ENCODE peak calls at places on chromosome 12, in nine cellular contexts. R is lung microvascular endothelial cell; P is stimulated activated CD8-positive, alpha-beta memory T cell treated with anti-CD3 and anti-CD28 coated beads, Interleukin-7, amount 100 ng/mL, for 4 hours; V is iris pigment epithelial cell; K is thyroid gland; D is activated CD4-positive, CD25-positive, alpha-beta regulatory T cell; T is NCI-H1436; E is H54; A is C1 segment of cervical spinal cord. N is an unnamed sample.

GRCh38 chr12:77064891-77065360 is 443 bp downstream of the E2F7 start:
- DNase-seq in R (no peak), P (no peak), V (peak), K (no peak), D (no peak), T (no peak), E (peak), A (no peak), N (no peak)

GRCh38 chr12:16685107-16685506 is 79.1 kb upstream of the LMO3 start:
- DNase-seq in R (no peak), P (no peak), V (no peak), K (no peak), D (no peak), T (no peak), E (no peak), A (no peak), N (no peak)

GRCh38 chr12:52501490-52501889 is 8.4 kb upstream of the KRT6A start:
- DNase-seq in R (no peak), P (no peak), V (no peak), K (no peak), D (no peak), T (no peak), E (no peak), A (no peak), N (no peak)

GRCh38 chr12:66744956-66745383 is 66.1 kb upstream of the GRIP1 start:
- DNase-seq in R (no peak), P (no peak), V (no peak), K (no peak), D (no peak), T (no peak), E (no peak), A (no peak), N (no peak)

GRCh38 chr12:107610030-107610859 is 75.4 kb upstream of the PWP1 start:
- DNase-seq in R (peak), P (no peak), V (peak), K (peak), D (no peak), T (peak), E (peak), A (no peak), N (peak)

GRCh38 chr12:123037791-123038190 is 57.3 kb downstream of the ARL6IP4 start:
- DNase-seq in R (no peak), P (no peak), V (no peak), K (no peak), D (no peak), T (no peak), E (no peak), A (no peak), N (no peak)

GRCh38 chr12:55847603-55848329 is 5.0 kb upstream of the MMP19 start:
- DNase-seq in R (peak), P (no peak), V (peak), K (peak), D (no peak), T (no peak), E (peak), A (peak), N (peak)

GRCh38 chr12:117189725-117190209 is 503 bp downstream of the FBXO21 start:
- DNase-seq in R (peak), P (no peak), V (peak), K (peak), D (peak), T (no peak), E (peak), A (peak), N (peak)

GRCh38 chr12:49865109-49865781 is 22.3 kb upstream of the BCDIN3D start:
- DNase-seq in R (peak), P (no peak), V (no peak), K (no peak), D (no peak), T (no peak), E (no peak), A (no peak), N (no peak)

GRCh38 chr12:1993341-1993740 is 10.9 kb downstream of the DCP1B start:
- DNase-seq in R (peak), P (no peak), V (peak), K (no peak), D (no peak), T (no peak), E (peak), A (no peak), N (peak)

GRCh38 chr12:19544351-19544750 is 105.1 kb downstream of the AEBP2 start:
- DNase-seq in R (no peak), P (no peak), V (no peak), K (no peak), D (no peak), T (no peak), E (no peak), A (no peak), N (no peak)

GRCh38 chr12:132121283-132121682 is 22.8 kb downstream of the DDX51 start:
- DNase-seq in R (no peak), P (no peak), V (no peak), K (no peak), D (no peak), T (no peak), E (no peak), A (no peak), N (no peak)

GRCh38 chr12:88810806-88811205 is 230.5 kb upstream of the KITLG start:
- DNase-seq in R (no peak), P (no peak), V (peak), K (no peak), D (no peak), T (no peak), E (no peak), A (no peak), N (no peak)

GRCh38 chr12:25759752-25760151 is 198.7 kb upstream of the RASSF8 start:
- DNase-seq in R (no peak), P (no peak), V (peak), K (no peak), D (no peak), T (no peak), E (no peak), A (no peak), N (no peak)

GRCh38 chr12:115763376-115763775 is 514.1 kb downstream of the MED13L start:
- DNase-seq in R (no peak), P (no peak), V (no peak), K (no peak), D (no peak), T (no peak), E (no peak), A (no peak), N (peak)

GRCh38 chr12:110744697-110745264 is 2.1 kb upstream of the PPP1CC start:
- DNase-seq in R (no peak), P (no peak), V (no peak), K (no peak), D (no peak), T (no peak), E (peak), A (no peak), N (no peak)

GRCh38 chr12:95216704-95217376 is 427 bp downstream of the FGD6 start:
- DNase-seq in R (no peak), P (no peak), V (no peak), K (no peak), D (no peak), T (no peak), E (no peak), A (no peak), N (no peak)

GRCh38 chr12:53775478-53776145 is 23.8 kb upstream of the CISTR start:
- DNase-seq in R (no peak), P (no peak), V (no peak), K (no peak), D (no peak), T (no peak), E (no peak), A (no peak), N (no peak)

N was measured in foreskin fibroblast.